ENCODE peak calls at places on chromosomes 13 and 19, in six cellular contexts. O, J, L, M, Q and P are unnamed samples.

GRCh38 chr13:100022798-100023197 is 41.2 kb downstream of the ZIC2 start:
- DNase-seq in O (no peak), J (no peak), L (no peak), M (no peak), Q (no peak), P (no peak)

GRCh38 chr19:15318241-15318691 is 14.1 kb downstream of the BRD4 start:
- DNase-seq in O (no peak), J (peak; percentile 43), L (no peak), M (no peak), Q (no peak), P (no peak)

GRCh38 chr19:4575267-4575793 is 15.8 kb upstream of the SEMA6B start:
- DNase-seq in O (peak; percentile 76), J (no peak), L (peak; percentile 47), M (peak; percentile 90), Q (no peak), P (no peak)

GRCh38 chr19:35533822-35534521 is 716 bp downstream of the GAPDHS start:
- DNase-seq in O (no peak), J (no peak), L (no peak), M (no peak), Q (peak; percentile 66), P (peak; percentile 48)

GRCh38 chr13:39602614-39603366 is at the start of gene LHFPL6:
- DNase-seq in O (peak; percentile 41), J (peak; percentile 90), L (peak; percentile 73), M (peak; percentile 96), Q (peak; percentile 72), P (peak; percentile 87)

GRCh38 chr13:31369213-31369612 is 169.4 kb downstream of the B3GLCT start:
- DNase-seq in O (no peak), J (no peak), L (no peak), M (no peak), Q (no peak), P (no peak)

GRCh38 chr19:2540646-2541454 is 64.9 kb downstream of the GADD45B start:
- DNase-seq in O (peak; percentile 95), J (peak; percentile 93), L (peak; percentile 65), M (peak; percentile 98), Q (peak; percentile 55), P (no peak)

GRCh38 chr13:114113961-114114360 is 18.5 kb downstream of the RASA3 start:
- DNase-seq in O (no peak), J (peak; percentile 28), L (no peak), M (peak; percentile 48), Q (peak; percentile 1), P (no peak)

GRCh38 chr13:92270990-92271389 is 872.6 kb downstream of the GPC5 start:
- DNase-seq in O (no peak), J (no peak), L (no peak), M (no peak), Q (no peak), P (no peak)

GRCh38 chr13:109569938-109570711 is 216.3 kb downstream of the IRS2 start:
- DNase-seq in O (no peak), J (no peak), L (no peak), M (no peak), Q (no peak), P (peak; percentile 20)

GRCh38 chr13:109243311-109243951 is 543.0 kb downstream of the IRS2 start:
- DNase-seq in O (peak; percentile 65), J (no peak), L (no peak), M (no peak), Q (no peak), P (no peak)

GRCh38 chr19:24040621-24041020 is 46.4 kb upstream of the ZNF254 start:
- DNase-seq in O (no peak), J (no peak), L (no peak), M (no peak), Q (no peak), P (no peak)

GRCh38 chr13:94169783-94170513 is 309.5 kb downstream of the DCT start:
- DNase-seq in O (no peak), J (no peak), L (no peak), M (no peak), Q (no peak), P (no peak)

GRCh38 chr13:94175076-94175475 is 304.4 kb downstream of the DCT start:
- DNase-seq in O (no peak), J (no peak), L (no peak), M (no peak), Q (no peak), P (no peak)

GRCh38 chr13:94174009-94174408 is 305.5 kb downstream of the DCT start:
- DNase-seq in O (no peak), J (no peak), L (no peak), M (no peak), Q (no peak), P (no peak)

GRCh38 chr13:94176576-94176975 is 302.9 kb downstream of the DCT start:
- DNase-seq in O (no peak), J (no peak), L (no peak), M (no peak), Q (no peak), P (no peak)

GRCh38 chr13:94173312-94173854 is 306.1 kb downstream of the DCT start:
- DNase-seq in O (peak; percentile 27), J (no peak), L (no peak), M (no peak), Q (no peak), P (no peak)
- TF ChIP-seq CTCF in O (peak; percentile 17), J (no peak), L (no peak), M (no peak), Q (no peak), P (no peak)

GRCh38 chr13:29187584-29187983 is 367.4 kb downstream of the MTUS2 start:
- DNase-seq in O (no peak), J (no peak), L (no peak), M (no peak), Q (no peak), P (no peak)
- TF ChIP-seq CTCF in O (no peak), J (no peak), L (no peak), M (no peak), Q (no peak), P (no peak)

GRCh38 chr19:49363265-49364082 is at the start of gene DKKL1:
- DNase-seq in O (peak; percentile 98), J (peak; percentile 100), L (peak; percentile 100), M (peak; percentile 100), Q (peak; percentile 100), P (peak; percentile 91)
- TF ChIP-seq CTCF in O (peak; percentile 3), J (no peak), L (peak; percentile 22), M (no peak), Q (no peak), P (no peak)

DNA sequence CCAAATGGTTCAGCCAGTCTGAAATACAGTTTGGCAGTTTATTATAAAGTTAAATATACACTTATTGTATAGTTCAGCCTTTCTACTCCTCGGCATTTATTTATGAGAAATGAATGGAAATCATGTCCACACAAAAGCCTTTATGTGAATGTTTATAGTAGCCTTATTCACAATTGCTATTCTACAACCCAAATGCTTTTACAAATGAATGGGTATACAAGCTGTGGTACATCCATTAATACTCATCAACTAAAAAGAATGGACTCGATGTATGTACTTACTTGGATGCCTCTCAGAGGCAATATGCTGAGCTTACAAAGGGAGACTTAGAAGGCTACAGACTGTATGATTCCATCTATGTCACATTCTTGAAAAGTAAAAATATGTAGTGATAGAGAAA is 150.7 kb downstream of the NBEA start:
- DNase-seq in O (no peak), J (no peak), L (no peak), M (no peak), Q (no peak), P (no peak)
- TF ChIP-seq CTCF in O (no peak), J (no peak), L (no peak), M (no peak), Q (no peak), P (no peak)

GRCh38 chr19:30593358-30593757 is 221.2 kb downstream of the ZNF536 start:
- DNase-seq in O (no peak), J (no peak), L (no peak), M (peak; percentile 85), Q (peak; percentile 9), P (no peak)

GRCh38 chr19:30596268-30596667 is 224.1 kb downstream of the ZNF536 start:
- DNase-seq in O (no peak), J (no peak), L (no peak), M (no peak), Q (no peak), P (no peak)

GRCh38 chr19:30598688-30599087 is 226.5 kb downstream of the ZNF536 start:
- DNase-seq in O (no peak), J (no peak), L (no peak), M (no peak), Q (no peak), P (no peak)

GRCh38 chr19:30593975-30594925 is 222.1 kb downstream of the ZNF536 start:
- DNase-seq in O (no peak), J (no peak), L (no peak), M (peak; percentile 2), Q (no peak), P (no peak)

GRCh38 chr19:30596813-30597399 is 224.7 kb downstream of the ZNF536 start:
- DNase-seq in O (no peak), J (no peak), L (no peak), M (no peak), Q (no peak), P (no peak)
- TF ChIP-seq CTCF in O (no peak), J (no peak), L (no peak), M (no peak), Q (no peak), P (no peak)

DNA sequence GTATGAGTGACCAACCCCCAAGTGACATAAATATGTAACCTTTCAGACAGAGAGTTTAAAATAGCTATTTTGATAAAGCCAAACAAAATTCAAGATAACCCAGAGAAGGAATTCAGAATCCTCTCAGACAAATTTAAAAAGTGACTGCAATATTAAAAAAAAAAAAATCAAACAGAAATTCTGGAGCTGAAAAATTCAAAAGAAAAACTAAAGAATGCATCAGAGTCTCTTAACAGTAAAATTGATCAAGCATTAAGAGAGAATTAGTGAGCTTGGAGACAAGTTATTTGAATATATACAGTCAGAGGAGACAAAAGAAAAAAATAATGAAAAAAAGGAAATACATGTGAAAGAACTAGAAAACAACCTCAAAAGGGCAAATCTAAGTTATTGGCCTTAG is 53.1 kb upstream of the ATXN8OS start:
- DNase-seq in O (no peak), J (no peak), L (no peak), M (no peak), Q (no peak), P (no peak)
- TF ChIP-seq CTCF in O (no peak), J (no peak), L (no peak), M (no peak), Q (no peak), P (no peak)

DNA sequence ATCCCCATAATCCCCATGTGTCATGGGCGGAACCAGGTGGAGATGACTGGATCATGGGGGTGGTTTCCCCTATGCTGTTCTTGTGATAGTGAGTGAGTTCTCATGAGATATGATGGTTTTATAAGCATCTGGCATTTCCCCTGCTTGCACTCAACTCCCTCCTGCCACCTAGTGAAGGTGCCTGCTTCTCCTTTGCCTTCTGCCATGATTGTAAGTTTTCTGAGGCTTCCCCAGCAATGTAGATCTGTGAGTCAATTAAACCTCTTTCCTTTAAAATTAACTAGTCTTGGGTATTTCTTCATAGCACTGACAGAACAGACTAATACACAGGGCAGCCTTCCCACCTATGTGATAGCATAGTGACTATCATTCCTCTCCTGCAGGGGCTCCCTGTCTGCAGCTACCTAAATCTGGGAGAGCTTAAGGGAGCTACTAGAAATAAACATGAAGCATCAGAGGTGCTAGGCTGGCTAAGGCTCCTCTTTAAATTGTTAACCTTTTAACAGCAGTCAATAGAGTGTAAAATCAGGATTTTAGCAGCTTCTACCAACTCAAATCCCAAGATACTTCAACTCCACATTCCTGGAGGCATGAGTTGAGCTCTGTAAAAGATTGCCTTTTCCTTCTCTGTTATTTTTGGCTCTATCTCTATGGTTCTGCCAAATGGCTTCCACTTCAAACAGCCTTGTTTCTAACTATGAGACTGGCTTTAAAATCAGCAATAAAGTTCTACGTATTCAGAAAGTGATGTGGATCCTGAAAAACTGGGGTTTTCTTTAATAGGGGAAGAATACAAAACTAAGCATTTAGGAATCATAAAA is 112.3 kb downstream of the VWA8 start:
- DNase-seq in O (no peak), J (no peak), L (no peak), M (no peak), Q (no peak), P (no peak)
- TF ChIP-seq CTCF in O (no peak), J (no peak), L (no peak), M (no peak), Q (no peak), P (no peak)